ENCODE peak calls at places on chromosomes 2 and 18, in nine cellular contexts. V, K, P, Z, S, F, X, G and W are unnamed samples.

GRCh38 chr2:170070778-170071177 is 107.2 kb upstream of the MYO3B start:
- DNase-seq in V (no peak), K (no peak), P (no peak), Z (no peak), S (no peak), F (no peak), X (no peak), G (no peak), W (no peak)

GRCh38 chr2:46296216-46296839 is 879 bp upstream of the EPAS1 start:
- DNase-seq in V (peak; percentile 54), K (peak; percentile 79), P (no peak), Z (peak; percentile 63), S (peak; percentile 4), F (peak; percentile 81), X (peak; percentile 66), G (peak; percentile 51), W (peak; percentile 79)

GRCh38 chr2:170454471-170455372 is 260.4 kb upstream of the SP5 start:
- DNase-seq in V (no peak), K (no peak), P (no peak), Z (no peak), S (no peak), F (no peak), X (no peak), G (no peak), W (no peak)

GRCh38 chr2:224242543-224242942 is 159.4 kb downstream of the FAM124B start:
- DNase-seq in V (no peak), K (no peak), P (no peak), Z (no peak), S (no peak), F (no peak), X (no peak), G (no peak), W (no peak)

GRCh38 chr18:76446321-76446720 is 48.7 kb downstream of the ZNF516 start:
- DNase-seq in V (no peak), K (no peak), P (no peak), Z (no peak), S (no peak), F (no peak), X (no peak), G (no peak), W (peak; percentile 62)

GRCh38 chr2:177908182-177908581 is 164.4 kb downstream of the PDE11A start:
- DNase-seq in V (no peak), K (peak; percentile 12), P (no peak), Z (no peak), S (no peak), F (peak; percentile 62), X (no peak), G (no peak), W (no peak)

GRCh38 chr18:55811964-55812363 is 224.0 kb upstream of the TCF4 start:
- DNase-seq in V (no peak), K (no peak), P (no peak), Z (no peak), S (no peak), F (no peak), X (no peak), G (no peak), W (no peak)

GRCh38 chr18:33116376-33116775 is 324.1 kb downstream of the CCDC178 start:
- DNase-seq in V (peak; percentile 15), K (no peak), P (no peak), Z (no peak), S (no peak), F (peak; percentile 46), X (no peak), G (no peak), W (no peak)